ENCODE peak calls at places on chromosomes 11 and 22, in four cellular contexts. One of them, this sample, is unnamed.

GRCh38 chr11:124536520-124536919 is 6.9 kb downstream of the OR8B12 start:
- DNase-seq in PC-3: peak; percentile 51
- DNase-seq in hepatocyte: peak; percentile 65
- DNase-seq in HCT116: peak; percentile 32
- DNase-seq in this sample: peak; percentile 50

GRCh38 chr11:65968600-65969482 is 7.3 kb downstream of the SART1 start:
- DNase-seq in PC-3: peak; percentile 21
- DNase-seq in HCT116: no peak
- DNase-seq in hepatocyte: no peak
- DNase-seq in this sample: no peak

GRCh38 chr11:67054851-67055523 is 1.7 kb upstream of the RHOD start:
- DNase-seq in hepatocyte: peak; percentile 95
- DNase-seq in HCT116: peak; percentile 26
- DNase-seq in PC-3: peak; percentile 99
- DNase-seq in this sample: no peak

GRCh38 chr22:40525250-40525884 is 111.2 kb downstream of the MRTFA start:
- DNase-seq in PC-3: peak; percentile 48
- DNase-seq in HCT116: no peak
- DNase-seq in hepatocyte: peak; percentile 38
- DNase-seq in this sample: peak; percentile 41

GRCh38 chr11:93100211-93100610 is 97.6 kb downstream of the SLC36A4 start:
- DNase-seq in HCT116: no peak
- DNase-seq in hepatocyte: no peak
- DNase-seq in PC-3: no peak
- DNase-seq in this sample: no peak

GRCh38 chr22:30742291-30743256 is 47.9 kb downstream of the OSBP2 start:
- DNase-seq in hepatocyte: no peak
- DNase-seq in PC-3: no peak
- DNase-seq in HCT116: no peak
- DNase-seq in this sample: no peak

GRCh38 chr11:23536907-23537306 is 676.6 kb upstream of the CCDC179 start:
- DNase-seq in HCT116: no peak
- DNase-seq in PC-3: no peak
- DNase-seq in hepatocyte: no peak
- DNase-seq in this sample: no peak

GRCh38 chr22:49936973-49937757 is 18.7 kb downstream of the CRELD2 start:
- DNase-seq in hepatocyte: peak; percentile 33
- DNase-seq in HCT116: no peak
- DNase-seq in PC-3: no peak
- DNase-seq in this sample: no peak

GRCh38 chr22:24423519-24424000 is 3.8 kb upstream of the ADORA2A start:
- DNase-seq in PC-3: peak; percentile 34
- DNase-seq in HCT116: no peak
- DNase-seq in hepatocyte: peak; percentile 73
- DNase-seq in this sample: peak; percentile 81

GRCh38 chr11:109960831-109961230 is 132.4 kb upstream of the ZC3H12C start:
- DNase-seq in PC-3: no peak
- DNase-seq in HCT116: no peak
- DNase-seq in hepatocyte: peak; percentile 22
- DNase-seq in this sample: peak; percentile 61

GRCh38 chr11:60265373-60266214 is 14.9 kb upstream of the MS4A4A start:
- DNase-seq in hepatocyte: peak; percentile 39
- DNase-seq in HCT116: peak; percentile 36
- DNase-seq in PC-3: peak; percentile 85
- DNase-seq in this sample: peak; percentile 43

GRCh38 chr22:41535244-41535643 is 9.0 kb downstream of the POLR3H start:
- DNase-seq in HCT116: no peak
- DNase-seq in hepatocyte: peak; percentile 52
- DNase-seq in PC-3: peak; percentile 37
- DNase-seq in this sample: peak; percentile 55

GRCh38 chr22:41561335-41561734 is 525 bp downstream of the CSDC2 start:
- DNase-seq in PC-3: no peak
- DNase-seq in hepatocyte: peak; percentile 27
- DNase-seq in HCT116: no peak
- DNase-seq in this sample: peak; percentile 40

GRCh38 chr11:64580387-64580786 is 10.6 kb upstream of the SLC22A12 start:
- DNase-seq in hepatocyte: no peak
- DNase-seq in PC-3: no peak
- DNase-seq in HCT116: no peak
- DNase-seq in this sample: no peak

GRCh38 chr11:30499940-30500339 is 86.2 kb downstream of the MPPED2 start:
- DNase-seq in PC-3: no peak
- DNase-seq in HCT116: no peak
- DNase-seq in hepatocyte: no peak
- DNase-seq in this sample: no peak

GRCh38 chr11:79794057-79794456 is 353.2 kb upstream of the TENM4 start:
- DNase-seq in PC-3: no peak
- DNase-seq in HCT116: no peak
- DNase-seq in hepatocyte: peak; percentile 23
- DNase-seq in this sample: no peak

GRCh38 chr22:44573451-44573850 is 75.4 kb upstream of the RTL6 start:
- DNase-seq in HCT116: no peak
- DNase-seq in hepatocyte: no peak
- DNase-seq in PC-3: no peak
- DNase-seq in this sample: no peak

GRCh38 chr11:35372565-35373283 is 46.6 kb downstream of the SLC1A2 start:
- DNase-seq in hepatocyte: no peak
- DNase-seq in HCT116: no peak
- DNase-seq in PC-3: peak; percentile 5
- DNase-seq in this sample: no peak

GRCh38 chr22:28141614-28142013 is 222.6 kb upstream of the PITPNB start:
- DNase-seq in HCT116: no peak
- DNase-seq in PC-3: peak; percentile 8
- DNase-seq in hepatocyte: no peak
- DNase-seq in this sample: no peak

GRCh38 chr11:47724041-47724729 is 9.0 kb upstream of the AGBL2 start:
- DNase-seq in HCT116: no peak
- DNase-seq in hepatocyte: peak; percentile 85
- DNase-seq in PC-3: peak; percentile 32
- DNase-seq in this sample: no peak

GRCh38 chr22:45201678-45202332 is 38.1 kb downstream of the NUP50 start:
- DNase-seq in HCT116: no peak
- DNase-seq in hepatocyte: no peak
- DNase-seq in PC-3: peak; percentile 89
- DNase-seq in this sample: no peak

DNA sequence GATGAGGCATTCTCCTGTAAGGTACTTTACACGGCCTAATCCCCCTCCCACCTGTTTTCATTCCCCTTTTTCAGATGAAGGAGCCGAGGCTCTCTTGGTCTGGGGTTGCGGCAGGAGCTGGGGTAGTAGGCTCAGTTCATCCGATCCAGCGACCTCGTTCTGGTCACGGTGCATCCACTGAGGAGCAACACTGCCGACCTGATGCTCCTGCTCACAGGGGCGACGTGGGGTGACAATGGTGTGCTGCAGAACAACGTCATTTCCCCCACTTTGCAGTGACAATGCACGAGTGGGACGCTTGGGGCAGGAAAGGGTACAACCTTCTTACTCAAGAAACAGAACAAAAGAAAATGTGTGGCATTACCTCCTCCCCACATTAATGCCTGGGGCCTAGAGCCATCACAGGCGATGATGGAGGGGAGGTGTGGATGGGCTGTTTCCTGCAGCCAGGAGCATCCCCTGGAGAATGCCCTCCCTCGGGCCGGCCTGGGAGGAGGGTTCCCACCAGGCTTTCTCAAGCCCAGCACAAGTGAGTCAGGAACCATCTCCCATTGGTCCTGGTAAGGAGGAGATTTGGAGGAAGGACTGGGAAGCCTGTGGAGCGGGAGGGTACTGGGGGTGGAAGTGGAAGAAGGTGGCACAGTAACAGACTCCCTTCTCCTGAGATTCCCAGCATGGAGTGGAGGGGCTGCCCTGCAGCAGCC is 125.6 kb downstream of the SPATA19 start:
- DNase-seq in PC-3: no peak
- DNase-seq in HCT116: no peak
- DNase-seq in hepatocyte: no peak
- DNase-seq in this sample: no peak
- TF ChIP-seq EZH2phosphoT487 in PC-3: no peak
- TF ChIP-seq EZH2phosphoT487 in HCT116: no peak
- TF ChIP-seq EZH2phosphoT487 in hepatocyte: no peak
- TF ChIP-seq EZH2phosphoT487 in this sample: no peak

GRCh38 chr11:107018902-107019493 is 722 bp upstream of the GUCY1A2 start:
- DNase-seq in HCT116: no peak
- DNase-seq in PC-3: peak; percentile 75
- DNase-seq in hepatocyte: peak; percentile 92
- DNase-seq in this sample: peak; percentile 93

GRCh38 chr11:107017104-107017432 is 1.2 kb downstream of the GUCY1A2 start:
- DNase-seq in PC-3: no peak
- DNase-seq in hepatocyte: no peak
- DNase-seq in HCT116: no peak
- DNase-seq in this sample: no peak

GRCh38 chr11:107014871-107015270 is 3.4 kb downstream of the GUCY1A2 start:
- DNase-seq in HCT116: no peak
- DNase-seq in hepatocyte: no peak
- DNase-seq in PC-3: peak; percentile 76
- DNase-seq in this sample: no peak

GRCh38 chr11:107018274-107018901 is at the start of gene GUCY1A2:
- DNase-seq in PC-3: no peak
- DNase-seq in hepatocyte: peak; percentile 57
- DNase-seq in HCT116: no peak
- DNase-seq in this sample: peak; percentile 66

GRCh38 chr11:107017433-107018227 is 646 bp downstream of the GUCY1A2 start:
- DNase-seq in PC-3: peak; percentile 21
- DNase-seq in HCT116: no peak
- DNase-seq in hepatocyte: peak; percentile 84
- DNase-seq in this sample: peak; percentile 86
- TF ChIP-seq EZH2 in PC-3: peak; percentile 82
- TF ChIP-seq EZH2 in HCT116: no peak
- TF ChIP-seq EZH2 in hepatocyte: no peak
- TF ChIP-seq EZH2 in this sample: peak; percentile 56

GRCh38 chr11:76285397-76285796 is 79.1 kb upstream of the WNT11 start:
- DNase-seq in hepatocyte: no peak
- DNase-seq in PC-3: no peak
- DNase-seq in HCT116: no peak
- DNase-seq in this sample: no peak
- H3K4me1 ChIP-seq in hepatocyte: no peaks in the 10 kb centered on the region
- H3K4me1 ChIP-seq in PC-3: no peaks in the 10 kb centered on the region
- H3K4me1 ChIP-seq in HCT116: no peaks in the 10 kb centered on the region
- H3K4me1 ChIP-seq in this sample: peaks cover 7% of the 10 kb centered on the region

GRCh38 chr22:46730568-46731245 is 7.3 kb downstream of the CERK start:
- DNase-seq in hepatocyte: peak; percentile 57
- DNase-seq in HCT116: no peak
- DNase-seq in PC-3: no peak
- DNase-seq in this sample: no peak

GRCh38 chr22:46732513-46732912 is 5.5 kb downstream of the CERK start:
- DNase-seq in HCT116: no peak
- DNase-seq in PC-3: no peak
- DNase-seq in hepatocyte: no peak
- DNase-seq in this sample: no peak

GRCh38 chr22:46732041-46732379 is 6.0 kb downstream of the CERK start:
- DNase-seq in PC-3: no peak
- DNase-seq in HCT116: no peak
- DNase-seq in hepatocyte: no peak
- DNase-seq in this sample: no peak

GRCh38 chr22:46728470-46728869 is 9.6 kb downstream of the CERK start:
- DNase-seq in hepatocyte: peak; percentile 37
- DNase-seq in PC-3: no peak
- DNase-seq in HCT116: no peak
- DNase-seq in this sample: no peak

DNA sequence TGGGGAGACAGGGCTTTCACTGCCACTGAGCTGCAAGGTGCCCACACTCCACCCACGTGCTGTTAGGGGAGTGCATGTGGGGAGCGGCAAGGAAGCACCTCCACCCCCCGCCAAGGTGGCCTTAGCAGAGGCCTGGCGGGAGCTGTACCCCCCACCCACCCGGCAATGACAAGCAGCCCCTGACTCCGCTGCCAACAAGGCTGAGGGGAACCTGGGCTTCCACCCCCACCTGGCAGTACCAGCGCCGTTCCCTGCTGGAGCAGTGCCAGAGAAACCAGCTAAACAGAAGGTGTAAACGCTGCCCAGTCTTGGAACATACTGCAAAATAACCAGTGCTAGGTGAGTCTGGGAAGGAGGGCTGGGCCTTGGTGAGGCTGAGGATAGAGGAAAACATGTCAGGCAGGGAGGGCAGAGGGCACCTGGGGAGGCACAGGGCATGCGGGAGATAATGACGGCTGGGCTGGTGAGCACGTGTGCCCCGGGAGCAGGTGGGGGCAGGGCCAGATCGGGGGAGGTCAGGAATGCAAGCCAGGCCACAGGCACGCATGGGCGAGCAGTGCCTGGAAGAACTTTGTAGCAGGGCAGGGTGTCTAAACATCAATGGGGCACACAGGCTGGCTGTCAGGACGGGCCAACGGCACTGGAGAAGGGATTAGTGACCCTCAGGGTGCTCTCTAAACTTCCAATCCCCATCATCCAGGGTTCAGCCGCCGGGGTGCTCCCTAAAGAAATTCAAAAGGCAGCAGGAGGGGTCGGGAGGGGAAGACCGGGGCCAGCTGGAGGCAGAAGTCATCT is 6.6 kb downstream of the CERK start:
- DNase-seq in HCT116: no peak
- DNase-seq in hepatocyte: peak; percentile 65
- DNase-seq in PC-3: no peak
- DNase-seq in this sample: peak; percentile 65
- TF ChIP-seq EZH2phosphoT487 in HCT116: no peak
- TF ChIP-seq EZH2phosphoT487 in hepatocyte: no peak
- TF ChIP-seq EZH2phosphoT487 in PC-3: no peak
- TF ChIP-seq EZH2phosphoT487 in this sample: no peak

This sample was measured in neural progenitor cell.